ENCODE peak calls at places on chromosomes 3 and 15, in five cellular contexts. S is astrocyte; H is CD4-positive, alpha-beta memory T cell; R is AG04449; N is heart right ventricle. A is an unnamed sample.

GRCh38 chr15:92116320-92116719 is 262.8 kb downstream of the SLCO3A1 start:
- DNase-seq in N (no peak), S (no peak), H (no peak), R (no peak), A (no peak)

GRCh38 chr3:124851136-124851535 is 36.0 kb downstream of the ITGB5 start:
- DNase-seq in N (no peak), S (no peak), H (no peak), R (no peak), A (no peak)

GRCh38 chr15:31292391-31293020 is 34.1 kb upstream of the KLF13 start:
- DNase-seq in S (no peak), H (no peak), R (no peak), N (no peak), A (no peak)

GRCh38 chr3:48797626-48798025 is 50.0 kb downstream of the PRKAR2A start:
- DNase-seq in R (no peak), H (no peak), S (no peak), N (no peak), A (no peak)

GRCh38 chr3:113151475-113152031 is 59.8 kb upstream of the BOC start:
- DNase-seq in R (no peak), S (peak; percentile 69), H (no peak), N (no peak), A (no peak)

GRCh38 chr3:69330891-69331400 is 54.9 kb downstream of the FRMD4B start:
- DNase-seq in H (no peak), R (no peak), S (no peak), N (no peak), A (no peak)

GRCh38 chr15:91704343-91704742 is 149.2 kb upstream of the SLCO3A1 start:
- DNase-seq in R (no peak), S (no peak), H (no peak), N (no peak), A (no peak)

GRCh38 chr3:155387571-155387970 is 94.1 kb upstream of the STRIT1 start:
- DNase-seq in R (no peak), N (no peak), S (peak; percentile 53), H (no peak), A (no peak)

GRCh38 chr15:96356494-96357455 is 26.3 kb downstream of the NR2F2 start:
- DNase-seq in H (peak; percentile 63), R (no peak), S (peak; percentile 81), N (peak; percentile 85), A (no peak)

GRCh38 chr3:181715601-181716340 is 4.0 kb downstream of the SOX2 start:
- DNase-seq in N (no peak), R (no peak), S (peak; percentile 63), H (no peak), A (no peak)

GRCh38 chr3:65170357-65171090 is 482.7 kb upstream of the ADAMTS9 start:
- DNase-seq in R (no peak), H (no peak), N (peak; percentile 81), S (peak; percentile 97), A (peak; percentile 94)

GRCh38 chr3:37811625-37812356 is 49.9 kb upstream of the CTDSPL start:
- DNase-seq in H (no peak), S (no peak), R (no peak), N (no peak), A (no peak)

GRCh38 chr3:13050446-13050845 is 22.8 kb downstream of the IQSEC1 start:
- DNase-seq in S (no peak), H (no peak), N (no peak), R (no peak), A (no peak)

GRCh38 chr3:140093742-140094141 is 158.8 kb downstream of the CLSTN2 start:
- DNase-seq in N (no peak), R (peak; percentile 16), H (no peak), S (peak; percentile 84), A (peak; percentile 77)

GRCh38 chr3:157089455-157090221 is 70.3 kb downstream of the CCNL1 start:
- DNase-seq in H (no peak), N (peak; percentile 27), S (no peak), R (no peak), A (peak; percentile 78)

DNA sequence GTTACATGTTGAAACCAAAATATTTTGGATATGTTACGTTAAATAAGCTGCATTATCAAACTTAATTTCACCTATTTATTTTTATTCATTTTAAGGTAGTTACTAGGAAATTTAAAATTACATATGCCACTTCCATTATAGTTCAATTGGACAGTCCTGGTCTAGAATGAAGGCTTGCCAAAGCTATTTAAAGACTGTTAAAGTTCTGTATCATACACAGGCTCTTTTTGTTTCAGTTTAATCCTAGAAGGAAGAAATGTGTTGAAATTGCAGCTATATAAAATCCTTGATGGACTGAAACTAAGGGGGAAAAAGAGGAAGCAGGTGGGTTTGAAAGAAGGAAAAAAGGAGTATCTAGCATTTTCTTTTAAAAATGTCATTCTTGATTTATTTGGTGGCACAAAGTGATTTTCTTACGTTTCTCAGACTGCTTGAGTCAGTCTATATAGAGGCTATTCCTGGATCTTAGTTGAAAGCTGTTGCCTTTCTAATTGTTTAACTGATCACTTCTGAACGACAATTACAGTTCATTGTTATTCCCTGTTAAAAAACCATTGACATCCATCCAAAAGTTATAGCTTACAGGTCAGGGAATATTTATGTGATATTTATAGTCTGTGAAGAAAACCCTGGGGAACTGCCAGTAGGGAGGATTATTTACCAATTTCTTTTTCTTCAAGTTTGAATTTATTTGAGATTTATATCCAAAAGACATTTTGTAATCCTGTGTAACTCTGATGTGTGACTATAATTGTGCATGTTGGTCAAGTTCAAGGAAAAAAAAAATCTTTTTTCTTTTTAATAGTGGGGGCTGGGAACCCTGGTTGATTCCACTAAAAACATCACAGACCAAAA is 194.9 kb downstream of the RORA start:
- DNase-seq in R (no peak), H (no peak), S (no peak), N (no peak), A (no peak)
- H3K4me3 ChIP-seq in R (peak overlapping the region; percentile 3), H (no peak overlapping the region), S (no peak overlapping the region), N (peak overlapping the region; percentile 13), A (no peak overlapping the region)

DNA sequence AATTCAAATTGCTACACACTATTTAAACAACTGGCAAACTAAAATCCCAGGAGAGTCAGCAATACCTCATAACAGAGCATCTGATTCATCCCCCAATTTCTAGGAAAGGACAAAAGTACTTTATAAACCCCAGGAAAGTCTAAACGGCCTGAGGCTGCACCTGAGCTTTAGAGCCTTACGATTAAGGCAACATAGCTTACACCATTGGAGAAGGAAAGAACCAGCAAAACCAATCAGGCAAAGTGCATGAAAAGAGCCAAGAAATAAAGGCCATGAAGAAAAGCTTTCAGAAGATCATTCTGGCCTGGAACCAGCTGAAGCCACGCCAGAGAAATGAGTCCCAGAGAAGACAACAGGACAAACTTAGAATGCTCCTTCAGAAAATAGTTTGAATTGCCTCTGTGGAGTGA is 48.1 kb downstream of the PTPN9 start:
- DNase-seq in R (no peak), S (peak; percentile 37), N (peak; percentile 65), H (no peak), A (peak; percentile 64)
- H3K4me3 ChIP-seq in R (no peak overlapping the region), S (no peak overlapping the region), N (peak overlapping the region; percentile 2), H (no peak overlapping the region), A (no peak overlapping the region)

GRCh38 chr3:137032465-137033120 is 74.8 kb downstream of the IL20RB start:
- DNase-seq in R (peak; percentile 17), N (peak; percentile 86), H (peak; percentile 67), S (peak; percentile 61), A (peak; percentile 91)
- H3K4me3 ChIP-seq in R (peak overlapping the region; percentile 59), N (peak overlapping the region; percentile 43), H (peak overlapping the region; percentile 11), S (peak overlapping the region; percentile 71), A (peak overlapping the region; percentile 38)

GRCh38 chr3:29754346-29754745 is 473.5 kb downstream of the RBMS3 start:
- DNase-seq in H (no peak), S (no peak), R (no peak), N (no peak), A (no peak)
- H3K4me3 ChIP-seq in H (no peak overlapping the region), S (no peak overlapping the region), R (no peak overlapping the region), N (no peak overlapping the region), A (no peak overlapping the region)

DNA sequence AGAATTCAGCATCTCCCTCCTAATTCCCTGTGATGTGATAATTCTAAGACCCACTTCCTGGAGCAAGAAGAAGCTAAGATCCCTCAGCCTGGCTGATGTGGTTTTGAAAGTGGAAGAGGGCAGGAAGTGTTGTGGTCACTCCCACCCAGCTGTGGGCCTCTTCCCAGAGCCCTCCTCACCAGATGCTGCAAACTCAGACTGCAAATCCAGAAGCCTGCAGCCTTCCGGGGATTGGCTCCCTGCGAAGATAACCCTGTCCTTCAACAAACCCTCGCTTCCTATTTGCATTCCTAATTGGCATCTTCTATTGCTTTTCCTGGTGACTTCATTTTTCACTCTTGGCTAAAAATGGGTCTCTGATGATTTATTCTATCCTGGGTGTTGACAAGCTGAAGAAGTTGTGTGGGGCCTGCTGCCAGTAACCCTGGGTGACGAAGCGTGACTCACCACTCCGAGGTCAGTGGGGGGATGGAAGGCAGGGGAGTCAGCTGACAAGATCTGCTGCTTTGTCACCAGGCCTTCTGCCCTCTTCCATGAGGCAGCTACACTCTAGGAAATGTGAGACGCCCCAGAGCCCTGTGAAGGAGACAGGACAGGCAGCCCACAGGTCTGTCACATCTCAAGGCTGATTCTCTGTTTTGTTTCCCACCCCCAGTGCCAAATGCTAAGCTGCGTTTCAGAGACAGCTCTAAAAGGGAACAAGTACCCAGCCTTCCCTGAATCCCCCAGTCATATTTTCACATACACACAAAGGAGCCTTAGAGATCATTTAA is 99.7 kb upstream of the LIPC start:
- DNase-seq in R (peak; percentile 95), S (peak; percentile 100), N (peak; percentile 90), H (peak; percentile 46), A (peak; percentile 99)
- H3K4me3 ChIP-seq in R (no peak overlapping the region), S (no peak overlapping the region), N (no peak overlapping the region), H (no peak overlapping the region), A (no peak overlapping the region)

A was measured in right atrium auricular region.